ENCODE peak calls at places on chromosomes 7 and 10, in four cellular contexts. K is bronchial epithelial cell; R is GM12865; Z is CD8-positive, alpha-beta T cell. L is an unnamed sample.

GRCh38 chr10:30562787-30563186 is 66.8 kb downstream of the LYZL2 start:
- DNase-seq in Z (no peak), R (peak), K (peak), L (peak)

GRCh38 chr10:47400251-47400650 is 16.2 kb upstream of the ZNF488 start:
- DNase-seq in Z (no peak), K (no peak), R (no peak), L (no peak)

GRCh38 chr10:128087884-128088695 is 38.1 kb downstream of the MKI67 start:
- DNase-seq in R (no peak), K (peak), Z (no peak), L (peak)

GRCh38 chr7:22934023-22934422 is 79.9 kb downstream of the HYCC1 start:
- DNase-seq in Z (no peak), K (no peak), R (no peak), L (no peak)

GRCh38 chr10:74868392-74868791 is 42.0 kb downstream of the KAT6B start:
- DNase-seq in Z (no peak), K (no peak), R (no peak), L (no peak)

GRCh38 chr7:159026271-159027047 is 118.2 kb downstream of the VIPR2 start:
- DNase-seq in K (no peak), Z (no peak), R (no peak), L (no peak)

GRCh38 chr7:510061-510481 is 9.6 kb downstream of the PDGFA start:
- DNase-seq in R (no peak), K (no peak), Z (no peak), L (no peak)

GRCh38 chr10:100872034-100872791 is 40.5 kb upstream of the SLF2 start:
- DNase-seq in Z (no peak), K (peak), R (peak), L (peak)

GRCh38 chr10:59585046-59585700 is 124.5 kb downstream of the SLC16A9 start:
- DNase-seq in Z (no peak), R (no peak), K (peak), L (peak)

GRCh38 chr7:98165827-98166667 is 45.2 kb upstream of the BHLHA15 start:
- DNase-seq in R (peak), Z (peak), K (peak), L (peak)

GRCh38 chr7:87628780-87629569 is 777 bp downstream of the RUNDC3B start:
- DNase-seq in K (peak), R (peak), Z (peak), L (peak)

GRCh38 chr7:25060487-25061055 is 64.5 kb downstream of the CYCS start:
- DNase-seq in R (no peak), Z (no peak), K (no peak), L (no peak)

GRCh38 chr7:1539346-1540321 is 9.1 kb downstream of the MAFK start:
- DNase-seq in R (no peak), Z (no peak), K (no peak), L (no peak)

GRCh38 chr10:103792547-103792946 is 62.8 kb downstream of the SH3PXD2A start:
- DNase-seq in Z (no peak), R (no peak), K (peak), L (peak)

GRCh38 chr7:90816511-90817142 is 220.5 kb downstream of the CDK14 start:
- DNase-seq in Z (no peak), R (peak), K (peak), L (peak)

GRCh38 chr10:131315343-131315742 is 3.8 kb upstream of the TCERG1L start:
- DNase-seq in K (peak), R (no peak), Z (no peak), L (no peak)

GRCh38 chr10:124612611-124613498 is 131.3 kb downstream of the FAM53B start:
- DNase-seq in Z (peak), R (peak), K (no peak), L (no peak)

GRCh38 chr10:9547921-9548904 is 1469.5 kb upstream of the CELF2 start:
- DNase-seq in K (no peak), R (no peak), Z (no peak), L (no peak)

GRCh38 chr10:89301231-89301630 is 615 bp upstream of the IFIT2 start:
- DNase-seq in R (peak), K (peak), Z (no peak), L (peak)

GRCh38 chr7:127809285-127809702 is 157.3 kb downstream of the SND1 start:
- DNase-seq in K (peak), R (no peak), Z (no peak), L (peak)

GRCh38 chr7:115707236-115707635 is 323.3 kb downstream of the TFEC start:
- DNase-seq in R (peak), Z (no peak), K (peak), L (peak)

GRCh38 chr10:129046074-129046681 is 420.9 kb upstream of the MGMT start:
- DNase-seq in R (no peak), K (no peak), Z (no peak), L (no peak)

GRCh38 chr10:86348321-86349210 is 18.0 kb downstream of the GRID1 start:
- DNase-seq in Z (no peak), R (no peak), K (no peak), L (no peak)

GRCh38 chr10:86350897-86351296 is 15.7 kb downstream of the GRID1 start:
- DNase-seq in K (no peak), Z (no peak), R (no peak), L (no peak)

GRCh38 chr10:86347856-86348255 is 18.7 kb downstream of the GRID1 start:
- DNase-seq in R (no peak), Z (no peak), K (no peak), L (no peak)

GRCh38 chr10:86349940-86350630 is 16.5 kb downstream of the GRID1 start:
- DNase-seq in K (no peak), Z (no peak), R (no peak), L (no peak)

DNA sequence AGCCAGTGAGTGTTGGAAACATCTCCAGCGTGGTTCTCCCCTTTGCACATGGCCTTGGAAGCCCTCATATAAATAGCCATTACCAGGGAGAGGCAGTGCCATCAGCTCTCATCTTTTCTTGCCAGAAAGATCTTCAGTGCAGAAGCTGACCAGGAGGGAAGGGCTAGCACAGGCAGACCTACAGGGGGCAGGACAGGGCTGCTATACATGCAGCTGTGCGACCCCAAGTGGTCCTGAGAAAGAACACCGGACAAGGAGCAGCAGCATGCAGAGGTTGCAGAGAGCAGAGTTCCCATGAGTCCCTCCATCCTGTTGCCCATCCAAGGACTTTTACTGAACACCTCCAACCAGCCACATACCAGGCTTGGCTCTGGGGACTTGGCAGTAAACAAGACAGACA is 17.1 kb downstream of the GRID1 start:
- DNase-seq in R (peak), Z (no peak), K (no peak), L (no peak)
- TF ChIP-seq CTCF in R (peak), Z (no peak), K (peak), L (no peak)

GRCh38 chr10:17233534-17233933 is 5.5 kb downstream of the VIM start:
- DNase-seq in R (no peak), K (no peak), Z (no peak), L (no peak)
- H3K4me3 ChIP-seq in R (no peak), K (no peak), Z (no peak), L (no peak)

GRCh38 chr7:111329367-111330234 is 232.7 kb downstream of the IMMP2L start:
- DNase-seq in R (peak), K (peak), Z (no peak), L (peak)
- TF ChIP-seq CTCF in R (no peak), K (no peak), Z (no peak), L (no peak)

GRCh38 chr7:99305473-99306260 is 20.0 kb upstream of the ARPC1A start:
- DNase-seq in R (no peak), Z (no peak), K (no peak), L (no peak)
- H3K4me3 ChIP-seq in R (no peak), Z (no peak), K (no peak), L (no peak)

DNA sequence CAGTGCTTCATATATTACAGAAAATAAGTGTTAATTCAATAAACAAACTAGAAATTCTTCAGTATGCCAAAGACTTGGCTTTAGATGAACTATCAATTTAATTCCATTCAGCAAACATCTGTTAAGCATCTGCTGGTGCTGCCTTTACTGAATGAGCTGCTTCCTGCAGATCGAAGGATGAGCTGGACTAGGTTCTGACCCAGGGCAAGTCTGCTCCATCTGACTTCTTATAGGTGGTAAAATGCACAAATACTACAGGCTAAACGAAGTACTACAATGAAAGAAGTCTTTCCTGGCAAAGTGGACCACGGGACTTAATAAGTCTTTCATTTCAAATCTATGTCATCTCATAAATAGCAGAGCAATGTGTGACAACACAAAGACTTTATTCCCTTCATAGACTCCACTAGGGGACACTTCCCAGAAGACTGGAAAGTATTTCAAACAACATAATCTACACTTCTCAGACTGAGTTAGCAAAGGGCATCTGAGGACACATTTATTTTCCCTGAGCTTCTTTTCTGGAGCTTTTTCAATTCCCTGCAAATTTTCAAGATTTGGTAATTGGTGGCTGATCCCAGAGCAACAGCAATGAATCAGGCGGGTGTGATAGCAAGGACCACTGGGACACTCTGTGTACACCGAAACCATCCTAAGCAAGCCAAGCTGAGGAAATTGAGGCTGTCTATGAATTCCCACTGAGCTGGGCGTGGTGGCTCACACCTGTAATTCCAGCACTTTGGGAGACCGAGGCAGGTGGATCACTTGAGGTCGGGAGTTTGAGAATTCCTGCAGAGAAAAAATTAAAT is 108.9 kb upstream of the FRMD4A start:
- DNase-seq in Z (no peak), K (no peak), R (no peak), L (no peak)
- TF ChIP-seq CTCF in Z (no peak), K (no peak), R (no peak), L (no peak)